ENCODE peak calls at places on chromosomes 4 and X, in six cellular contexts. One of them, this sample, is unnamed.

GRCh38 chrX:14356401-14356800 is 172.9 kb upstream of the GLRA2 start:
- DNase-seq in uterus: no peak
- DNase-seq in GM12865: no peak
- DNase-seq in gastrocnemius medialis: no peak
- DNase-seq in astrocyte: no peak
- DNase-seq in pancreas: no peak
- DNase-seq in this sample: no peak

GRCh38 chrX:107674480-107675364 is 46.4 kb downstream of the PRPS1 start:
- DNase-seq in uterus: peak
- DNase-seq in GM12865: peak
- DNase-seq in gastrocnemius medialis: peak
- DNase-seq in astrocyte: peak
- DNase-seq in pancreas: no peak
- DNase-seq in this sample: peak

GRCh38 chrX:131675596-131676194 is 131.8 kb downstream of the OR13H1 start:
- DNase-seq in uterus: no peak
- DNase-seq in GM12865: peak
- DNase-seq in gastrocnemius medialis: no peak
- DNase-seq in astrocyte: no peak
- DNase-seq in pancreas: no peak
- DNase-seq in this sample: no peak

GRCh38 chr4:150379454-150379853 is 202.5 kb upstream of the MAB21L2 start:
- DNase-seq in uterus: no peak
- DNase-seq in GM12865: no peak
- DNase-seq in gastrocnemius medialis: no peak
- DNase-seq in astrocyte: peak
- DNase-seq in pancreas: no peak
- DNase-seq in this sample: no peak

GRCh38 chr4:137998666-137999429 is 243.3 kb downstream of the SLC7A11 start:
- DNase-seq in uterus: no peak
- DNase-seq in GM12865: no peak
- DNase-seq in gastrocnemius medialis: no peak
- DNase-seq in astrocyte: peak
- DNase-seq in pancreas: no peak
- DNase-seq in this sample: no peak

GRCh38 chr4:105122334-105122733 is 24.3 kb upstream of the TET2 start:
- DNase-seq in uterus: no peak
- DNase-seq in GM12865: no peak
- DNase-seq in gastrocnemius medialis: no peak
- DNase-seq in astrocyte: peak
- DNase-seq in pancreas: no peak
- DNase-seq in this sample: no peak

GRCh38 chr4:143586080-143586479 is 72.6 kb downstream of the SMARCA5 start:
- DNase-seq in uterus: no peak
- DNase-seq in GM12865: no peak
- DNase-seq in gastrocnemius medialis: no peak
- DNase-seq in astrocyte: peak
- DNase-seq in pancreas: no peak
- DNase-seq in this sample: no peak

GRCh38 chr4:152095701-152096070 is 334.9 kb upstream of the GATB start:
- DNase-seq in uterus: no peak
- DNase-seq in GM12865: no peak
- DNase-seq in gastrocnemius medialis: no peak
- DNase-seq in astrocyte: no peak
- DNase-seq in pancreas: no peak
- DNase-seq in this sample: no peak

GRCh38 chr4:64538219-64538618 is 129.0 kb upstream of the TECRL start:
- DNase-seq in uterus: no peak
- DNase-seq in GM12865: peak
- DNase-seq in gastrocnemius medialis: no peak
- DNase-seq in astrocyte: no peak
- DNase-seq in pancreas: no peak
- DNase-seq in this sample: no peak

GRCh38 chrX:30642642-30643041 is 10.6 kb upstream of the GK start:
- DNase-seq in uterus: no peak
- DNase-seq in GM12865: no peak
- DNase-seq in gastrocnemius medialis: no peak
- DNase-seq in astrocyte: no peak
- DNase-seq in pancreas: no peak
- DNase-seq in this sample: no peak

GRCh38 chr4:111400736-111401135 is 744.5 kb upstream of the FAM241A start:
- DNase-seq in uterus: no peak
- DNase-seq in GM12865: no peak
- DNase-seq in gastrocnemius medialis: no peak
- DNase-seq in astrocyte: peak
- DNase-seq in pancreas: no peak
- DNase-seq in this sample: no peak

GRCh38 chrX:72306851-72307645 is 1.3 kb upstream of the CITED1 start:
- DNase-seq in uterus: peak
- DNase-seq in GM12865: peak
- DNase-seq in gastrocnemius medialis: no peak
- DNase-seq in astrocyte: peak
- DNase-seq in pancreas: peak
- DNase-seq in this sample: peak

GRCh38 chrX:93594780-93595179 is 78.6 kb downstream of the NAP1L3 start:
- DNase-seq in uterus: no peak
- DNase-seq in GM12865: no peak
- DNase-seq in gastrocnemius medialis: no peak
- DNase-seq in astrocyte: no peak
- DNase-seq in pancreas: no peak
- DNase-seq in this sample: no peak

GRCh38 chrX:93585661-93586060 is 87.7 kb downstream of the NAP1L3 start:
- DNase-seq in uterus: no peak
- DNase-seq in GM12865: no peak
- DNase-seq in gastrocnemius medialis: no peak
- DNase-seq in astrocyte: no peak
- DNase-seq in pancreas: no peak
- DNase-seq in this sample: no peak

GRCh38 chrX:93591398-93591797 is 82.0 kb downstream of the NAP1L3 start:
- DNase-seq in uterus: no peak
- DNase-seq in GM12865: no peak
- DNase-seq in gastrocnemius medialis: no peak
- DNase-seq in astrocyte: no peak
- DNase-seq in pancreas: no peak
- DNase-seq in this sample: no peak
- TF ChIP-seq CTCF in uterus: no peak
- TF ChIP-seq CTCF in GM12865: no peak
- TF ChIP-seq CTCF in gastrocnemius medialis: no peak
- TF ChIP-seq CTCF in astrocyte: no peak
- TF ChIP-seq CTCF in pancreas: no peak
- TF ChIP-seq CTCF in this sample: no peak

GRCh38 chrX:148556498-148556897 is 56.1 kb downstream of the AFF2 start:
- DNase-seq in uterus: no peak
- DNase-seq in GM12865: no peak
- DNase-seq in gastrocnemius medialis: no peak
- DNase-seq in astrocyte: no peak
- DNase-seq in pancreas: no peak
- DNase-seq in this sample: no peak

GRCh38 chrX:148555101-148555500 is 54.7 kb downstream of the AFF2 start:
- DNase-seq in uterus: no peak
- DNase-seq in GM12865: no peak
- DNase-seq in gastrocnemius medialis: no peak
- DNase-seq in astrocyte: no peak
- DNase-seq in pancreas: no peak
- DNase-seq in this sample: no peak

DNA sequence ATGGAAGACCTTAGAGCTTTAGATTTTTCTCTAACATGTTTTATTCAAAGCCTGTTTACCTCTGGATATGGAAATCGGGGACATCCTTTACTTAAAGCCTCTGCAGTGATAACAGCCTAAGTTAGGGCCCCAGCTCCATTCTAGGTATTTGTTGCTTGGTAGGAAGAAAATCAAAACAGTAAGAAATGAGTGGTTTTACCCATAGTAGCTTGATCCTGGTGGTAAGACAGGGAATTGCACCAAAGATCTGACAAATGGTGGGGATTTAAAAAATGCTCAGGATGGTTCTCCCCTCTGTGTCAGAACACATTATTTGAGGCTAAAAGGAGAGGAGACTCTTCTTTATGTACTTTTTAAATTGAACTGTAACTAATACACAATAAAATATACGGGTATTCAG is 52.4 kb downstream of the AFF2 start:
- DNase-seq in uterus: no peak
- DNase-seq in GM12865: peak
- DNase-seq in gastrocnemius medialis: no peak
- DNase-seq in astrocyte: no peak
- DNase-seq in pancreas: no peak
- DNase-seq in this sample: no peak
- TF ChIP-seq CTCF in uterus: no peak
- TF ChIP-seq CTCF in GM12865: peak
- TF ChIP-seq CTCF in gastrocnemius medialis: no peak
- TF ChIP-seq CTCF in astrocyte: peak
- TF ChIP-seq CTCF in pancreas: no peak
- TF ChIP-seq CTCF in this sample: no peak

GRCh38 chr4:7803992-7804758 is 135.5 kb downstream of the AFAP1 start:
- DNase-seq in uterus: peak
- DNase-seq in GM12865: peak
- DNase-seq in gastrocnemius medialis: peak
- DNase-seq in astrocyte: peak
- DNase-seq in pancreas: peak
- DNase-seq in this sample: peak
- TF ChIP-seq CTCF in uterus: peak
- TF ChIP-seq CTCF in GM12865: peak
- TF ChIP-seq CTCF in gastrocnemius medialis: peak
- TF ChIP-seq CTCF in astrocyte: peak
- TF ChIP-seq CTCF in pancreas: peak
- TF ChIP-seq CTCF in this sample: peak

GRCh38 chr4:146508229-146508939 is 13.4 kb downstream of the SLC10A7 start:
- DNase-seq in uterus: no peak
- DNase-seq in GM12865: no peak
- DNase-seq in gastrocnemius medialis: no peak
- DNase-seq in astrocyte: no peak
- DNase-seq in pancreas: no peak
- DNase-seq in this sample: no peak

GRCh38 chr4:146511381-146511780 is 10.4 kb downstream of the SLC10A7 start:
- DNase-seq in uterus: no peak
- DNase-seq in GM12865: no peak
- DNase-seq in gastrocnemius medialis: no peak
- DNase-seq in astrocyte: no peak
- DNase-seq in pancreas: no peak
- DNase-seq in this sample: no peak

GRCh38 chr4:146507607-146508006 is 14.1 kb downstream of the SLC10A7 start:
- DNase-seq in uterus: no peak
- DNase-seq in GM12865: no peak
- DNase-seq in gastrocnemius medialis: no peak
- DNase-seq in astrocyte: no peak
- DNase-seq in pancreas: no peak
- DNase-seq in this sample: no peak

GRCh38 chr4:146513548-146513947 is 8.2 kb downstream of the SLC10A7 start:
- DNase-seq in uterus: no peak
- DNase-seq in GM12865: no peak
- DNase-seq in gastrocnemius medialis: no peak
- DNase-seq in astrocyte: no peak
- DNase-seq in pancreas: no peak
- DNase-seq in this sample: no peak

GRCh38 chr4:146510942-146511341 is 10.8 kb downstream of the SLC10A7 start:
- DNase-seq in uterus: no peak
- DNase-seq in GM12865: no peak
- DNase-seq in gastrocnemius medialis: no peak
- DNase-seq in astrocyte: no peak
- DNase-seq in pancreas: no peak
- DNase-seq in this sample: no peak
- TF ChIP-seq CTCF in uterus: no peak
- TF ChIP-seq CTCF in GM12865: no peak
- TF ChIP-seq CTCF in gastrocnemius medialis: no peak
- TF ChIP-seq CTCF in astrocyte: no peak
- TF ChIP-seq CTCF in pancreas: no peak
- TF ChIP-seq CTCF in this sample: no peak

GRCh38 chrX:7110821-7111276 is 36.7 kb upstream of the STS start:
- DNase-seq in uterus: no peak
- DNase-seq in GM12865: peak
- DNase-seq in gastrocnemius medialis: no peak
- DNase-seq in astrocyte: no peak
- DNase-seq in pancreas: no peak
- DNase-seq in this sample: no peak
- TF ChIP-seq CTCF in uterus: no peak
- TF ChIP-seq CTCF in GM12865: no peak
- TF ChIP-seq CTCF in gastrocnemius medialis: no peak
- TF ChIP-seq CTCF in astrocyte: no peak
- TF ChIP-seq CTCF in pancreas: no peak
- TF ChIP-seq CTCF in this sample: no peak

DNA sequence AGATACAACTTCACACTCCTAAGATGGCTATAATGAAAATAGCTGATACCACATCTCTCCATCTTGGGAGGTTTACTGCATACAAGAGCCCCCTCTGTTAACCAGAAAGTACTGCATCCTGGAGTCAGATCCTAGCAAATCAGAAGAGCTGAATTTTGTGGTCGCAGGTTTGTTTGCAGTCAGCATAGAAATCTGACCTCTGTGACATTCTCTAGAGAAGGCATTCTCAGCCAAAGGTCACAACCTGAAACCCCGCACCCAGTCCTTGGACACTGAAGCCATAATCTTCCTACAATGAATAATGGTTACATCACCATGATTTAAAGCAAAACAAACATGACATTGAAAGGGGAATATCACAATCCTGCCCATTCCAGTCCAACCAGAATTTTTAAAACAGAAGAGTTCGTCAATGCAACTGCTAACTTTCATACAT is 17.7 kb downstream of the HS6ST2 start:
- DNase-seq in uterus: no peak
- DNase-seq in GM12865: no peak
- DNase-seq in gastrocnemius medialis: no peak
- DNase-seq in astrocyte: no peak
- DNase-seq in pancreas: no peak
- DNase-seq in this sample: no peak
- TF ChIP-seq CTCF in uterus: no peak
- TF ChIP-seq CTCF in GM12865: no peak
- TF ChIP-seq CTCF in gastrocnemius medialis: no peak
- TF ChIP-seq CTCF in astrocyte: peak
- TF ChIP-seq CTCF in pancreas: no peak
- TF ChIP-seq CTCF in this sample: no peak

DNA sequence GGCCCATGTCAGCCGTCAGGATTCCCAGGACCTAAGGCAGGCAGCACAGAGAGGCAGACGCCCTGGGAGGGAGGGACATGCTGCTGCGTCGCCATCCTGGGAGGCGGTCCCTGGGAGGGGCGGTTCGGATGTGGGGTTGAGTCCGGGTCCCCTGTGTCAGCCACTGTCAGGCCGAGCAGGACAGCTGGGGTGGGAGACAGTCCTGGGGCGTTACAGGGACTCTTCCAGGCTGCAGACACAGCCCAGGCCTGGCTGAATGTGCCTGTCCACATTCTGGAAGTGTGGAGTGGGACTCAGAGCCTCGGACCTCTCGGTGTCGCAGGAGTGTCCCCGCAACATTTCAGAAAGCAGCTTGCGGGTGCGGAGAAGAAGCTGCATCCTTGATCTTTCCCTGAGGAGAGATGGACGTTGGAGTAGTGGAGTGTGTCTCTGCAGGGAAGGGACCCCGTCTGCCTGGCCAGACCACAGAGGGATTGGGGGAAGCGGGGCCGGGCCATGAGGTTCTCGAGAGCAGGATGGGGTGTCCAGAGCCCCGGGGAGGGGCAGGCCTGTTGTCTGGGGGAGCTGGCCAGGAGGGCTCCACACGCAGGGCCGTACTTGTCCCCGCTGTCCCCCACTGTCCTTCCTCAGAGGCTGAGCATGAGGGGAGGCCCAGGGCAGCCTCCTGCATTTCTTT is 6.1 kb downstream of the AKAP17A start:
- DNase-seq in uterus: no peak
- DNase-seq in GM12865: no peak
- DNase-seq in gastrocnemius medialis: no peak
- DNase-seq in astrocyte: no peak
- DNase-seq in pancreas: no peak
- DNase-seq in this sample: peak
- TF ChIP-seq CTCF in uterus: no peak
- TF ChIP-seq CTCF in GM12865: no peak
- TF ChIP-seq CTCF in gastrocnemius medialis: no peak
- TF ChIP-seq CTCF in astrocyte: no peak
- TF ChIP-seq CTCF in pancreas: no peak
- TF ChIP-seq CTCF in this sample: no peak

GRCh38 chrX:63508668-63509067 is 157.5 kb upstream of the SPIN4 start:
- DNase-seq in uterus: no peak
- DNase-seq in GM12865: no peak
- DNase-seq in gastrocnemius medialis: no peak
- DNase-seq in astrocyte: no peak
- DNase-seq in pancreas: no peak
- DNase-seq in this sample: no peak
- TF ChIP-seq CTCF in uterus: no peak
- TF ChIP-seq CTCF in GM12865: no peak
- TF ChIP-seq CTCF in gastrocnemius medialis: no peak
- TF ChIP-seq CTCF in astrocyte: no peak
- TF ChIP-seq CTCF in pancreas: no peak
- TF ChIP-seq CTCF in this sample: no peak

This sample was measured in natural killer cell.